ENCODE peak calls at places on chromosome 17, in six cellular contexts. K is bronchial epithelial cell, B is thoracic aorta, Q is MM.1S, T is GM23248, I is Panc1. H is an unnamed sample.

GRCh38 chr17:6554336-6554735 is 2.0 kb downstream of the PITPNM3 start:
- DNase-seq in K (no peak), T (no peak), Q (no peak), B (no peak), I (no peak), H (no peak)

GRCh38 chr17:10171581-10171981 is 26.8 kb downstream of the GAS7 start:
- DNase-seq in I (no peak), K (no peak), B (no peak), T (peak), Q (no peak), H (no peak)

GRCh38 chr17:73657473-73658116 is 13.3 kb upstream of the SDK2 start:
- DNase-seq in K (peak), I (no peak), Q (no peak), T (peak), B (no peak), H (peak)

GRCh38 chr17:29614345-29615047 is 8.2 kb downstream of the CORO6 start:
- DNase-seq in B (no peak), I (no peak), T (no peak), K (no peak), Q (no peak), H (no peak)

GRCh38 chr17:74565116-74565515 is 2.2 kb downstream of the CD300H start:
- DNase-seq in B (no peak), I (no peak), K (no peak), T (no peak), Q (no peak), H (peak)

GRCh38 chr17:27808629-27809028 is 8.3 kb upstream of the NOS2 start:
- DNase-seq in B (no peak), I (no peak), T (no peak), K (no peak), Q (no peak), H (no peak)

GRCh38 chr17:6461792-6462524 is 17.7 kb downstream of the PIMREG start:
- DNase-seq in Q (no peak), K (no peak), T (no peak), B (no peak), I (no peak), H (no peak)

GRCh38 chr17:58370309-58370708 is 18.3 kb upstream of the SUPT4H1 start:
- DNase-seq in K (no peak), Q (no peak), I (no peak), B (no peak), T (no peak), H (no peak)

GRCh38 chr17:50840311-50840851 is 5.0 kb downstream of the WFIKKN2 start:
- DNase-seq in B (no peak), T (no peak), K (no peak), I (no peak), Q (no peak), H (no peak)

GRCh38 chr17:17568772-17569195 is 22.7 kb downstream of the PEMT start:
- DNase-seq in I (no peak), Q (peak), K (peak), T (peak), B (no peak), H (peak)

GRCh38 chr17:59311051-59311468 is 20.4 kb upstream of the YPEL2 start:
- DNase-seq in Q (peak), T (peak), K (peak), B (no peak), I (peak), H (peak)

GRCh38 chr17:35889241-35889640 is 9.1 kb upstream of the CCL5 start:
- DNase-seq in I (no peak), K (no peak), Q (no peak), T (no peak), B (no peak), H (no peak)

GRCh38 chr17:11618861-11619566 is 20.7 kb downstream of the DNAH9 start:
- DNase-seq in Q (peak), T (no peak), K (no peak), I (no peak), B (no peak), H (no peak)

GRCh38 chr17:47831934-47832327 is 461 bp downstream of the LRRC46 start:
- DNase-seq in B (no peak), K (no peak), Q (no peak), T (peak), I (no peak), H (no peak)

GRCh38 chr17:37465058-37465616 is 24.6 kb upstream of the DUSP14 start:
- DNase-seq in Q (no peak), B (no peak), K (peak), T (peak), I (no peak), H (peak)

GRCh38 chr17:74211929-74212261 is 1.5 kb upstream of the TTYH2 start:
- DNase-seq in T (peak), Q (no peak), I (no peak), B (no peak), K (no peak), H (peak)

GRCh38 chr17:21677126-21677910 is 15.0 kb upstream of the KCNJ18 start:
- DNase-seq in Q (no peak), I (no peak), K (no peak), T (no peak), B (no peak), H (no peak)

GRCh38 chr17:39736319-39737165 is 1.2 kb upstream of the GRB7 start:
- DNase-seq in B (no peak), I (no peak), T (no peak), Q (no peak), K (peak), H (peak)

GRCh38 chr17:34840758-34841157 is 120.5 kb downstream of the CCT6B start:
- DNase-seq in Q (peak), K (no peak), T (no peak), I (no peak), B (no peak), H (no peak)

GRCh38 chr17:58250344-58251011 is 12.1 kb downstream of the LPO start:
- DNase-seq in K (no peak), I (no peak), B (no peak), T (no peak), Q (no peak), H (no peak)

GRCh38 chr17:41777579-41778188 is 8.8 kb downstream of the JUP start:
- DNase-seq in T (peak), I (peak), Q (no peak), K (peak), B (no peak), H (peak)

GRCh38 chr17:13531701-13532100 is 70.0 kb downstream of the HS3ST3A1 start:
- DNase-seq in Q (no peak), K (peak), T (no peak), I (no peak), B (no peak), H (no peak)

GRCh38 chr17:55845385-55845784 is 94.5 kb downstream of the PCTP start:
- DNase-seq in B (peak), Q (no peak), I (no peak), T (peak), K (no peak), H (peak)

GRCh38 chr17:4953461-4953961 is 2.6 kb downstream of the ENO3 start:
- DNase-seq in Q (no peak), T (peak), K (no peak), I (no peak), B (no peak), H (no peak)

DNA sequence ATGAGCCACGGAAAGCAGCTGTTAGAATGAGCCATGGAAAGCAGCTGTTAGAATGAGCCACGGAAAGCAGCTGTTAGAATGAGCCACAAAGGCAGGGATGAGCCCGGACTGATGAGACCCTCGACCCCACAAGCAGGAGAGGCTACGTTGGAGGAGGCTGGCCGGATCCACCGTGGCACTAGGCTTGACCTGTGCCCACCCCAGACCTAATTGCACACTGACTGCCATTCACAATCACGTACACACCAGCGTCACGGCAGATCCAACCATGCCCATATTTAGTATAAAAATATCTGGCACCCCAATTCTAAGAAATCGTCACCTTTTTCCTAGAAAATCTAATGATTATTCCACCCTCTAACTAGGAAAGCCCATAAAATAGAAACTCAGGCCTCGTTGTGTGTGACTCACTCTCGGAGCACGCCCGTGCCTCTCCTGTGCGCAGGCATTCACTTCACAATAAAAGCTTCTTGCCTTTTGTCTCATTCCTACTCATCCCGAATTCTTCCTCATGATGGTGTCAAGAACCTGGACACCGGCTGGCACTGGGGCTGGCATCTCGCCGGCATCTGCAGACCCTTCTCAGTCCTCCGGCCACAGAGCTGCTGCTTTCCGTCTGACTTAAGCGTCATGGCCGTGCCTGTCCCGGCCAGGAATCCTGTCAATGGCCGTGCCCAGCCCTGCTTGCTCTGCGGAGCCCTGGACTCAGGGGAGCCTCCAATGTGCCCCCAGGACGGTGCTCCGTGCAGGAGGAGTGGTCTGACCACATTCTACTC is 5.5 kb upstream of the SECTM1 start:
- DNase-seq in T (peak), K (peak), I (no peak), B (no peak), Q (no peak), H (peak)
- H3K4me3 ChIP-seq in T (peak), K (peak), I (peak), B (peak), Q (no peak), H (peak)

GRCh38 chr17:76402711-76403110 is 18.3 kb downstream of the SPHK1 start:
- DNase-seq in I (no peak), Q (no peak), T (no peak), K (no peak), B (no peak), H (no peak)

GRCh38 chr17:76398523-76399174 is 14.2 kb downstream of the SPHK1 start:
- DNase-seq in B (no peak), T (no peak), I (no peak), Q (no peak), K (no peak), H (no peak)

GRCh38 chr17:76397184-76397583 is 12.8 kb downstream of the SPHK1 start:
- DNase-seq in K (no peak), I (no peak), T (no peak), B (no peak), Q (no peak), H (no peak)

GRCh38 chr17:76397687-76398522 is 13.5 kb downstream of the SPHK1 start:
- DNase-seq in K (peak), Q (peak), I (peak), T (peak), B (peak), H (peak)

DNA sequence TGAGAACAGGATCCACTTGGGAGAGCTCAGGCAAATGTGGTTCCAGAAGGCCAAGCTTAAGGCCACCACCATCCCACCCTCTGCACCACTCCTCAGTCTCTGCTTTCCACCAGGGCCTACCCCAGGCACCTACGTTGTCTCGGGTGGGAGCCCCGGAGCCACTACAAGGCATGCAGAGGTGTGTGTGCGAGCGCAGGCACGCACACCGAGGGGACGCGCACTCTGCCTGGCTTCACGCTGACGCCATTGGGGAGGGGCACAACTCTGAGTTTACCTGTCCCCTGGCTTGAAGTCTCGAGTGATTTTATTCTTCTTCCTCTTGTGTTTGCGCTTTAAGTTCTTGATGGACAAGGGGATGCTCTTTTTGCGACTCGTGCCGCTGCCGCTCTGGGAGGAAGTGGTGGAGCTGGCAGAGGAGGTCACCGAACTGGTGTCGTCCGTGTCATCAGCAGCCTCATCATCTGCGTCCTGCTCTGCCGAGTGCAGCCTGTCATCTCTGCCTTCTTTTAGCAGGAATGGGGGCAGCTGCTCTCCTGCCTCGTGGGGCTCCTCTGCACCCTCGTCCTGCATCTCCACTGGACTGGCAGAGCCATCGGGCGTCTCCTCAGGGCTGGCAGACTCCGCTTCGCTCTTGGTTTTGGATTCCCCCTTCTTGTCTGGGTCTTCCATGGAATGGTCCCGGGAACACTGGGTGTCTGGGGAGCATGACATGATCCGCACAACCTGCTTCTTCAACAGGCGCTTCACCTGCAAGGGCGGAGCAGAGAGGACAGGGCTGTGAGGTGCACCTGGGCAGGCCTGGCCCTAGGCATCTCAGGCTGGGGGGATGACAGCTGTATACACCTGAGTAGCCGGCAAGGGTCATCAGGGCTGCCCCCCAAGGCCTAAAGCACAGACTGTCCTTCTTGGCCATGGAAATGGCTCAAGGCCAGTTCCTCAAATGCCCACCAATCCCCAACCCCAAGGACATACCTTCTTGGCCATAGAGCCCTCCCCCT is 15.1 kb downstream of the SPHK1 start:
- DNase-seq in B (no peak), K (no peak), T (no peak), I (no peak), Q (no peak), H (no peak)
- H3K4me3 ChIP-seq in B (no peak), K (no peak), T (no peak), I (no peak), Q (no peak), H (no peak)

GRCh38 chr17:81385320-81386111 is 9.7 kb upstream of the BAHCC1 start:
- DNase-seq in Q (no peak), T (no peak), B (no peak), K (no peak), I (no peak), H (no peak)

GRCh38 chr17:81384929-81385319 is 10.3 kb upstream of the BAHCC1 start:
- DNase-seq in Q (no peak), B (no peak), T (no peak), K (no peak), I (no peak), H (no peak)

GRCh38 chr17:81387235-81388060 is 7.8 kb upstream of the BAHCC1 start:
- DNase-seq in T (peak), Q (no peak), I (no peak), K (no peak), B (no peak), H (no peak)

GRCh38 chr17:81386646-81387234 is 8.5 kb upstream of the BAHCC1 start:
- DNase-seq in K (no peak), B (no peak), I (no peak), Q (no peak), T (no peak), H (no peak)

DNA sequence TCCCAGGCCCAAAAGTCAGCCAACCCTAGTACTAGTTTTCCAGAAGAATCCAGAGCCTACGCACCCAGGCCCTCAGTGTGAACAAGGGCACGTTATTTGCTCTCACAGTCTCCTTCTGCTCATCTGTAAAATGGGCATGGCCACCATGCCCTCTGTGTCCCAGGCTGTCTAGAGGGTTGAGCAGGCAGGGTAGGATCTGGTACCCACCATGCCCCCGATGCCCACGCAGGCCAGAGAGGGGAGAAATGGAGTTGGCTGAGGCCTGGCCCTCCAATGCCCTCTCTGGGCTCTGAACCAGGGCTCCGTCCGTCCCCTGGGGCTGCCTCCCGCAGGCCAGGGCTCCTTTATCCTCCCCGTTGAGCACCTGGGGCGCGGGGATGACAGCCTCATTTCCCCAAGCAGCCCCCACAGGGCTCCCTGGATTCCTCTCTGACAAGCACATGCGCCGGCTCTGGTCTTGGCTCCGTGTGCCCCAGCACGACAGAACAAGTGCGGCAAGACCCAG is 9.1 kb upstream of the BAHCC1 start:
- DNase-seq in B (no peak), K (no peak), Q (no peak), T (no peak), I (no peak), H (no peak)
- H3K4me3 ChIP-seq in B (peak), K (peak), Q (no peak), T (peak), I (peak), H (no peak)

GRCh38 chr17:1203967-1204291 is 24.1 kb upstream of the ABR start:
- DNase-seq in T (no peak), Q (no peak), I (no peak), K (no peak), B (no peak), H (no peak)
- H3K4me3 ChIP-seq in T (peak), Q (no peak), I (peak), K (peak), B (peak), H (peak)

GRCh38 chr17:78357687-78358537 is 2.0 kb downstream of the SOCS3 start:
- DNase-seq in Q (no peak), B (no peak), K (no peak), I (no peak), T (peak), H (no peak)

GRCh38 chr17:78356163-78356713 is 3.6 kb downstream of the SOCS3 start:
- DNase-seq in T (peak), Q (peak), K (peak), B (no peak), I (no peak), H (peak)

GRCh38 chr17:78357177-78357586 is 2.7 kb downstream of the SOCS3 start:
- DNase-seq in Q (no peak), I (no peak), T (peak), B (no peak), K (no peak), H (no peak)

GRCh38 chr17:78355045-78355641 is 4.7 kb downstream of the SOCS3 start:
- DNase-seq in I (no peak), B (no peak), K (no peak), Q (no peak), T (no peak), H (no peak)

GRCh38 chr17:78355701-78356100 is 4.2 kb downstream of the SOCS3 start:
- DNase-seq in T (no peak), Q (no peak), B (no peak), I (no peak), K (no peak), H (no peak)
- H3K4me3 ChIP-seq in T (no peak), Q (peak), B (no peak), I (no peak), K (no peak), H (no peak)